ENCODE peak calls at places on chromosomes 16 and 17, in four cellular contexts. H is cardiac septum, X is HT1080, T is PC-9. B is an unnamed sample.
A peak's percentile ranks its signal among the peaks of the same experiment; 100 is the strongest.

GRCh38 chr16:73365010-73365409 is 317.1 kb upstream of the ZFHX3 start:
- DNase-seq in H (no peak), X (no peak), T (no peak), B (no peak)

GRCh38 chr17:75783069-75783783 is 1.4 kb upstream of the UNK start:
- DNase-seq in X (peak; percentile 59), T (peak; percentile 82), H (no peak), B (no peak)

GRCh38 chr16:75305364-75306101 is 54.1 kb upstream of the BCAR1 start:
- DNase-seq in X (peak; percentile 100), H (peak; percentile 80), T (peak; percentile 100), B (peak; percentile 97)

GRCh38 chr16:80164881-80165280 is 375.9 kb upstream of the DYNLRB2 start:
- DNase-seq in X (no peak), H (no peak), T (no peak), B (no peak)

GRCh38 chr16:79062336-79062735 is 538.2 kb downstream of the MAF start:
- DNase-seq in X (no peak), H (no peak), T (no peak), B (no peak)

GRCh38 chr16:7755347-7755746 is 422.7 kb downstream of the RBFOX1 start:
- DNase-seq in X (no peak), H (no peak), T (no peak), B (no peak)

GRCh38 chr16:50151744-50152143 is 1.4 kb upstream of the TENT4B start:
- DNase-seq in T (no peak), X (no peak), H (no peak), B (no peak)

GRCh38 chr16:2226245-2226793 is 2.9 kb downstream of the E4F1 start:
- DNase-seq in T (no peak), H (no peak), X (no peak), B (no peak)

GRCh38 chr16:88448461-88449266 is 4.4 kb upstream of the ZFPM1 start:
- DNase-seq in H (no peak), X (no peak), T (no peak), B (no peak)

GRCh38 chr16:23433261-23433920 is 19.6 kb downstream of the COG7 start:
- DNase-seq in H (no peak), T (no peak), X (no peak), B (no peak)

GRCh38 chr17:49928826-49929475 is 40.0 kb upstream of the DLX4 start:
- DNase-seq in H (no peak), X (peak; percentile 76), T (no peak), B (peak; percentile 78)

GRCh38 chr17:40418428-40418706 is 671 bp upstream of the TOP2A start:
- DNase-seq in H (no peak), X (no peak), T (no peak), B (no peak)

GRCh38 chr17:4565209-4566141 is 5.1 kb upstream of the GGT6 start:
- DNase-seq in H (peak; percentile 81), X (peak; percentile 52), T (peak; percentile 70), B (peak; percentile 84)

GRCh38 chr16:27700596-27700995 is 150.7 kb downstream of the KATNIP start:
- DNase-seq in T (no peak), X (no peak), H (peak; percentile 75), B (no peak)

GRCh38 chr17:28956112-28956511 is 4.8 kb upstream of the PHF12 start:
- DNase-seq in T (no peak), H (no peak), X (no peak), B (no peak)

GRCh38 chr17:39166437-39167335 is 725 bp upstream of the ARL5C start:
- DNase-seq in X (no peak), H (no peak), T (no peak), B (no peak)

GRCh38 chr16:69166946-69167930 is 19.7 kb upstream of the SNTB2 start:
- DNase-seq in T (no peak), H (no peak), X (peak; percentile 91), B (no peak)

GRCh38 chr16:6111390-6111789 is 1013.8 kb upstream of the EEF2KMT start:
- DNase-seq in X (peak; percentile 86), T (no peak), H (no peak), B (no peak)

GRCh38 chr17:41491476-41491875 is 1.8 kb upstream of the KRT36 start:
- DNase-seq in T (no peak), H (no peak), X (no peak), B (no peak)

GRCh38 chr16:87993901-87994300 is 42.7 kb downstream of the BANP start:
- DNase-seq in X (no peak), H (no peak), T (no peak), B (no peak)

GRCh38 chr17:44082206-44082605 is 11.7 kb downstream of the G6PC3 start:
- DNase-seq in H (no peak), X (no peak), T (no peak), B (no peak)

GRCh38 chr17:7236808-7237207 is 2.4 kb downstream of the PHF23 start:
- DNase-seq in X (no peak), H (no peak), T (no peak), B (no peak)

GRCh38 chr17:47305302-47305923 is 18.3 kb upstream of the EFCAB13 start:
- DNase-seq in X (peak; percentile 95), H (no peak), T (peak; percentile 100), B (peak; percentile 91)

GRCh38 chr16:35207059-35207999 is 1747.9 kb downstream of the TP53TG3F start:
- DNase-seq in X (no peak), H (peak; percentile 65), T (peak; percentile 34), B (no peak)

GRCh38 chr16:85845276-85845675 is 45.8 kb downstream of the COX4I1 start:
- DNase-seq in H (peak; percentile 31), X (no peak), T (no peak), B (no peak)

GRCh38 chr17:80962356-80963329 is 29.0 kb upstream of the CHMP6 start:
- DNase-seq in T (no peak), H (no peak), X (no peak), B (no peak)

GRCh38 chr16:88883117-88883895 is 16.8 kb upstream of the PABPN1L start:
- DNase-seq in T (peak; percentile 40), X (peak; percentile 65), H (no peak), B (no peak)

GRCh38 chr16:920722-921121 is 50.1 kb downstream of the LMF1 start:
- DNase-seq in T (no peak), X (no peak), H (no peak), B (no peak)

GRCh38 chr17:7803981-7804380 is 30.0 kb upstream of the KDM6B start:
- DNase-seq in X (no peak), T (no peak), H (no peak), B (no peak)

GRCh38 chr17:45228121-45228941 is 6.6 kb downstream of the FMNL1 start:
- DNase-seq in T (no peak), H (no peak), X (peak; percentile 51), B (no peak)

GRCh38 chr16:17173134-17173729 is 297.5 kb downstream of the XYLT1 start:
- DNase-seq in H (peak; percentile 87), X (peak; percentile 6), T (no peak), B (no peak)